ENCODE peak calls at places on chromosomes 6 and 20, in seven cellular contexts. One of them, this sample, is unnamed.

GRCh38 chr6:134529921-134530320 is 212.0 kb upstream of the SGK1 start:
- DNase-seq in body of pancreas: no peak
- DNase-seq in uterus: no peak
- DNase-seq in AG09309: no peak
- DNase-seq in A549: peak
- DNase-seq in right cardiac atrium: no peak
- DNase-seq in osteoblast: peak
- DNase-seq in this sample: no peak

GRCh38 chr6:53293691-53294090 is 55.1 kb downstream of the ELOVL5 start:
- DNase-seq in AG09309: no peak
- DNase-seq in uterus: no peak
- DNase-seq in right cardiac atrium: no peak
- DNase-seq in osteoblast: no peak
- DNase-seq in A549: no peak
- DNase-seq in body of pancreas: no peak
- DNase-seq in this sample: no peak

GRCh38 chr20:11987526-11987925 is 69.8 kb downstream of the BTBD3 start:
- DNase-seq in A549: no peak
- DNase-seq in right cardiac atrium: no peak
- DNase-seq in AG09309: no peak
- DNase-seq in body of pancreas: no peak
- DNase-seq in osteoblast: no peak
- DNase-seq in uterus: no peak
- DNase-seq in this sample: no peak

GRCh38 chr6:67908377-67908776 is 726.7 kb upstream of the ADGRB3 start:
- DNase-seq in A549: no peak
- DNase-seq in uterus: no peak
- DNase-seq in AG09309: no peak
- DNase-seq in body of pancreas: no peak
- DNase-seq in osteoblast: no peak
- DNase-seq in right cardiac atrium: no peak
- DNase-seq in this sample: no peak

GRCh38 chr6:166595061-166595780 is 8.7 kb upstream of the RAMACL start:
- DNase-seq in uterus: peak
- DNase-seq in A549: no peak
- DNase-seq in osteoblast: peak
- DNase-seq in body of pancreas: no peak
- DNase-seq in right cardiac atrium: no peak
- DNase-seq in AG09309: peak
- DNase-seq in this sample: no peak

GRCh38 chr6:2940010-2940850 is 31.1 kb downstream of the SERPINB6 start:
- DNase-seq in body of pancreas: no peak
- DNase-seq in A549: peak
- DNase-seq in AG09309: no peak
- DNase-seq in osteoblast: peak
- DNase-seq in right cardiac atrium: peak
- DNase-seq in uterus: no peak
- DNase-seq in this sample: peak

GRCh38 chr6:114282268-114282667 is 60.6 kb downstream of the HS3ST5 start:
- DNase-seq in right cardiac atrium: no peak
- DNase-seq in A549: no peak
- DNase-seq in osteoblast: no peak
- DNase-seq in body of pancreas: no peak
- DNase-seq in AG09309: no peak
- DNase-seq in uterus: no peak
- DNase-seq in this sample: no peak

GRCh38 chr6:129393659-129394058 is 316.3 kb downstream of the ARHGAP18 start:
- DNase-seq in uterus: no peak
- DNase-seq in A549: no peak
- DNase-seq in body of pancreas: no peak
- DNase-seq in osteoblast: no peak
- DNase-seq in AG09309: no peak
- DNase-seq in right cardiac atrium: no peak
- DNase-seq in this sample: no peak

GRCh38 chr6:51369485-51369884 is 550.8 kb downstream of the TFAP2B start:
- DNase-seq in body of pancreas: no peak
- DNase-seq in uterus: no peak
- DNase-seq in AG09309: no peak
- DNase-seq in right cardiac atrium: no peak
- DNase-seq in osteoblast: no peak
- DNase-seq in A549: no peak
- DNase-seq in this sample: no peak

GRCh38 chr6:114377881-114378280 is 35.1 kb upstream of the HS3ST5 start:
- DNase-seq in AG09309: no peak
- DNase-seq in A549: no peak
- DNase-seq in right cardiac atrium: no peak
- DNase-seq in body of pancreas: no peak
- DNase-seq in uterus: no peak
- DNase-seq in osteoblast: no peak
- DNase-seq in this sample: no peak

GRCh38 chr6:44542401-44543116 is 155.1 kb downstream of the CDC5L start:
- DNase-seq in osteoblast: peak
- DNase-seq in uterus: no peak
- DNase-seq in right cardiac atrium: peak
- DNase-seq in body of pancreas: no peak
- DNase-seq in A549: no peak
- DNase-seq in AG09309: no peak
- DNase-seq in this sample: no peak

GRCh38 chr6:48037946-48038345 is 73.1 kb downstream of the PTCHD4 start:
- DNase-seq in right cardiac atrium: no peak
- DNase-seq in body of pancreas: no peak
- DNase-seq in uterus: no peak
- DNase-seq in A549: no peak
- DNase-seq in AG09309: no peak
- DNase-seq in osteoblast: no peak
- DNase-seq in this sample: no peak

GRCh38 chr20:50930139-50931047 is 844 bp downstream of the ADNP start:
- DNase-seq in A549: peak
- DNase-seq in osteoblast: peak
- DNase-seq in AG09309: no peak
- DNase-seq in right cardiac atrium: peak
- DNase-seq in body of pancreas: peak
- DNase-seq in uterus: peak
- DNase-seq in this sample: no peak

GRCh38 chr6:149318581-149319286 is 1.2 kb downstream of the TAB2 start:
- DNase-seq in AG09309: no peak
- DNase-seq in A549: no peak
- DNase-seq in body of pancreas: no peak
- DNase-seq in osteoblast: peak
- DNase-seq in right cardiac atrium: no peak
- DNase-seq in uterus: no peak
- DNase-seq in this sample: no peak

GRCh38 chr6:30568245-30568644 is 3.0 kb upstream of the ABCF1 start:
- DNase-seq in uterus: no peak
- DNase-seq in body of pancreas: no peak
- DNase-seq in AG09309: no peak
- DNase-seq in osteoblast: no peak
- DNase-seq in A549: no peak
- DNase-seq in right cardiac atrium: no peak
- DNase-seq in this sample: no peak

GRCh38 chr6:32436995-32437836 is 2.5 kb upstream of the HLA-DRA start:
- DNase-seq in right cardiac atrium: no peak
- DNase-seq in body of pancreas: no peak
- DNase-seq in osteoblast: peak
- DNase-seq in A549: no peak
- DNase-seq in AG09309: no peak
- DNase-seq in uterus: no peak
- DNase-seq in this sample: no peak

GRCh38 chr20:50369225-50370035 is 140.8 kb upstream of the PTPN1 start:
- DNase-seq in A549: no peak
- DNase-seq in body of pancreas: peak
- DNase-seq in right cardiac atrium: no peak
- DNase-seq in AG09309: no peak
- DNase-seq in osteoblast: no peak
- DNase-seq in uterus: no peak
- DNase-seq in this sample: no peak

GRCh38 chr6:89482136-89482535 is 49.2 kb downstream of the ANKRD6 start:
- DNase-seq in right cardiac atrium: no peak
- DNase-seq in uterus: no peak
- DNase-seq in A549: no peak
- DNase-seq in AG09309: no peak
- DNase-seq in osteoblast: no peak
- DNase-seq in body of pancreas: no peak
- DNase-seq in this sample: no peak

GRCh38 chr6:52603000-52603795 is 26.3 kb upstream of the TRAM2 start:
- DNase-seq in right cardiac atrium: no peak
- DNase-seq in osteoblast: no peak
- DNase-seq in AG09309: no peak
- DNase-seq in body of pancreas: no peak
- DNase-seq in uterus: no peak
- DNase-seq in A549: no peak
- DNase-seq in this sample: no peak

GRCh38 chr6:150229775-150230561 is 87.1 kb downstream of the PPP1R14C start:
- DNase-seq in A549: no peak
- DNase-seq in AG09309: no peak
- DNase-seq in right cardiac atrium: no peak
- DNase-seq in uterus: no peak
- DNase-seq in body of pancreas: no peak
- DNase-seq in osteoblast: peak
- DNase-seq in this sample: no peak

GRCh38 chr20:12180107-12180661 is 262.5 kb downstream of the BTBD3 start:
- DNase-seq in A549: no peak
- DNase-seq in right cardiac atrium: no peak
- DNase-seq in osteoblast: no peak
- DNase-seq in AG09309: no peak
- DNase-seq in body of pancreas: no peak
- DNase-seq in uterus: no peak
- DNase-seq in this sample: no peak

GRCh38 chr6:56693246-56693607 is 50.5 kb upstream of the DST start:
- DNase-seq in uterus: peak
- DNase-seq in A549: peak
- DNase-seq in right cardiac atrium: peak
- DNase-seq in osteoblast: no peak
- DNase-seq in AG09309: peak
- DNase-seq in body of pancreas: peak
- DNase-seq in this sample: no peak

GRCh38 chr6:1607236-1607556 is 2.5 kb upstream of the FOXC1 start:
- DNase-seq in uterus: no peak
- DNase-seq in body of pancreas: no peak
- DNase-seq in right cardiac atrium: no peak
- DNase-seq in AG09309: no peak
- DNase-seq in A549: no peak
- DNase-seq in osteoblast: no peak
- DNase-seq in this sample: no peak

GRCh38 chr6:5260111-5260620 is 584 bp downstream of the LYRM4 start:
- DNase-seq in uterus: no peak
- DNase-seq in A549: peak
- DNase-seq in body of pancreas: peak
- DNase-seq in right cardiac atrium: peak
- DNase-seq in AG09309: peak
- DNase-seq in osteoblast: peak
- DNase-seq in this sample: peak

This sample was measured in effector CD8-positive, alpha-beta T cell.